ENCODE peak calls at places on chromosomes 11 and 22, in eight cellular contexts. One of them, this sample, is unnamed. For H3K9me3, the result is how much of the 10 kb centered on the place peaks cover.

GRCh38 chr22:19480173-19480568 is 451 bp downstream of the CDC45 start:
- DNase-seq in transverse colon: no peak
- DNase-seq in GM23248: no peak
- DNase-seq in body of pancreas: no peak
- DNase-seq in kidney: no peak
- DNase-seq in naive thymus-derived CD4-positive, alpha-beta T cell: no peak
- DNase-seq in mucosa of descending colon: no peak
- DNase-seq in A549: no peak
- DNase-seq in this sample: no peak

GRCh38 chr22:23369054-23369685 is 188.9 kb downstream of the BCR start:
- DNase-seq in A549: no peak
- DNase-seq in transverse colon: no peak
- DNase-seq in body of pancreas: no peak
- DNase-seq in naive thymus-derived CD4-positive, alpha-beta T cell: no peak
- DNase-seq in mucosa of descending colon: no peak
- DNase-seq in GM23248: no peak
- DNase-seq in kidney: no peak
- DNase-seq in this sample: no peak

GRCh38 chr11:9895016-9895415 is 231.1 kb downstream of the SWAP70 start:
- DNase-seq in mucosa of descending colon: no peak
- DNase-seq in A549: no peak
- DNase-seq in kidney: no peak
- DNase-seq in transverse colon: no peak
- DNase-seq in body of pancreas: no peak
- DNase-seq in GM23248: peak
- DNase-seq in naive thymus-derived CD4-positive, alpha-beta T cell: no peak
- DNase-seq in this sample: no peak

GRCh38 chr11:38538866-38539651 is 1941.0 kb upstream of the RAG2 start:
- DNase-seq in transverse colon: no peak
- DNase-seq in kidney: no peak
- DNase-seq in mucosa of descending colon: no peak
- DNase-seq in naive thymus-derived CD4-positive, alpha-beta T cell: no peak
- DNase-seq in body of pancreas: no peak
- DNase-seq in GM23248: no peak
- DNase-seq in A549: no peak
- DNase-seq in this sample: no peak

GRCh38 chr11:116459233-116459632 is 313.6 kb downstream of the BUD13 start:
- DNase-seq in A549: no peak
- DNase-seq in naive thymus-derived CD4-positive, alpha-beta T cell: no peak
- DNase-seq in GM23248: no peak
- DNase-seq in transverse colon: peak
- DNase-seq in kidney: no peak
- DNase-seq in body of pancreas: no peak
- DNase-seq in mucosa of descending colon: no peak
- DNase-seq in this sample: no peak

GRCh38 chr22:36619797-36620390 is 83.7 kb downstream of the CACNG2 start:
- DNase-seq in mucosa of descending colon: no peak
- DNase-seq in kidney: no peak
- DNase-seq in GM23248: no peak
- DNase-seq in transverse colon: no peak
- DNase-seq in A549: no peak
- DNase-seq in body of pancreas: no peak
- DNase-seq in naive thymus-derived CD4-positive, alpha-beta T cell: no peak
- DNase-seq in this sample: no peak

GRCh38 chr11:23723861-23724260 is 773.0 kb upstream of the LUZP2 start:
- DNase-seq in A549: no peak
- DNase-seq in naive thymus-derived CD4-positive, alpha-beta T cell: no peak
- DNase-seq in body of pancreas: no peak
- DNase-seq in transverse colon: no peak
- DNase-seq in kidney: no peak
- DNase-seq in GM23248: peak
- DNase-seq in mucosa of descending colon: no peak
- DNase-seq in this sample: no peak

GRCh38 chr11:113331436-113331835 is 17.1 kb downstream of the TTC12 start:
- DNase-seq in naive thymus-derived CD4-positive, alpha-beta T cell: no peak
- DNase-seq in kidney: no peak
- DNase-seq in transverse colon: no peak
- DNase-seq in body of pancreas: no peak
- DNase-seq in mucosa of descending colon: no peak
- DNase-seq in GM23248: no peak
- DNase-seq in A549: no peak
- DNase-seq in this sample: no peak

DNA sequence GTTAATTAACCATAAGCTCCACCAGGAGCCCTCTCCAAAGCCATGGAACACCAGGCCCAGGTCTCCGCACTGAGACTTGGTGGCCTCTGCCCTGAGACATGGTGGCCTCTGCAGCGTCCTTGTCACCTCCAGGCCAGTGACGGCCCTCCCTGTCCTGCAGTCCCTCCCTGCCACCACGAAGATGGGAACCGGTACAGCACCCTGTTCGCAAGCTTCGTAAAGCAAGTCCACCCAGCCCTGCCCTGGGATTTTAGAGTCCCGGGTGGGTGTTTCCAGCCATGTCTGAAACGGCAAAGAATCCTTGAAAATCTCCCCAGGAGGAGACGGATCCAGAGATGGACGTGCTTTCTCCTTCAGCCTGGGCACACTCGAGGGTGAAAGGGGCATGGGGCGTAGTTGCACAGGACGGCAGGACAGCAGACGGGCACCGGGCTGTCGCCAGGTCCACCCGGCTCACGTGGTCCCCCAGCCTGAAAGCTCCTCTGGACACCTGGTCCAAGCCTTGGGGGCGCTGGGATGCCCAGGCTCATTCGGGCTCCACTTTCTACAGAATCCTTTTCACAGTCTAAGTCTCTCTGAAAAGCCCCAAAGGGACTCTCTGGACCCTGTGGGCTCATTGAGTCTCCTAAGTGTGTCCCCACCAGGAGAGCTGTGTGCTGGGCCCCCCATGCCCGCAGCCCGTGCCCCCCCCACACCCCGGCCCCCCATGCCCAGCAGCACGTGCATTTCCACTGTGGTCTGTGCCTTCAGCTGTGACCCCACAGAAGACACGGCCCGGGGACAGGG is 456.2 kb downstream of the BRD1 start:
- DNase-seq in kidney: peak
- DNase-seq in mucosa of descending colon: no peak
- DNase-seq in transverse colon: no peak
- DNase-seq in A549: no peak
- DNase-seq in naive thymus-derived CD4-positive, alpha-beta T cell: no peak
- DNase-seq in GM23248: no peak
- DNase-seq in body of pancreas: peak
- DNase-seq in this sample: no peak
- H3K9me3 ChIP-seq in kidney: under half
- H3K9me3 ChIP-seq in mucosa of descending colon: under half
- H3K9me3 ChIP-seq in transverse colon: under half
- H3K9me3 ChIP-seq in A549: under half
- H3K9me3 ChIP-seq in naive thymus-derived CD4-positive, alpha-beta T cell: under half
- H3K9me3 ChIP-seq in GM23248: under half
- H3K9me3 ChIP-seq in body of pancreas: under half
- H3K9me3 ChIP-seq in this sample: under half

GRCh38 chr11:99568808-99569207 is 548.1 kb downstream of the CNTN5 start:
- DNase-seq in mucosa of descending colon: no peak
- DNase-seq in transverse colon: no peak
- DNase-seq in kidney: no peak
- DNase-seq in naive thymus-derived CD4-positive, alpha-beta T cell: no peak
- DNase-seq in GM23248: no peak
- DNase-seq in body of pancreas: no peak
- DNase-seq in A549: no peak
- DNase-seq in this sample: no peak
- H3K9me3 ChIP-seq in mucosa of descending colon: under half
- H3K9me3 ChIP-seq in transverse colon: under half
- H3K9me3 ChIP-seq in kidney: under half
- H3K9me3 ChIP-seq in naive thymus-derived CD4-positive, alpha-beta T cell: under half
- H3K9me3 ChIP-seq in GM23248: under half
- H3K9me3 ChIP-seq in body of pancreas: under half
- H3K9me3 ChIP-seq in A549: under half
- H3K9me3 ChIP-seq in this sample: under half

GRCh38 chr11:100031973-100032372 is 655.1 kb upstream of the ARHGAP42 start:
- DNase-seq in body of pancreas: no peak
- DNase-seq in transverse colon: no peak
- DNase-seq in naive thymus-derived CD4-positive, alpha-beta T cell: no peak
- DNase-seq in GM23248: no peak
- DNase-seq in A549: no peak
- DNase-seq in mucosa of descending colon: no peak
- DNase-seq in kidney: no peak
- DNase-seq in this sample: no peak
- H3K9me3 ChIP-seq in body of pancreas: under half
- H3K9me3 ChIP-seq in transverse colon: under half
- H3K9me3 ChIP-seq in naive thymus-derived CD4-positive, alpha-beta T cell: under half
- H3K9me3 ChIP-seq in GM23248: under half
- H3K9me3 ChIP-seq in A549: under half
- H3K9me3 ChIP-seq in mucosa of descending colon: under half
- H3K9me3 ChIP-seq in kidney: under half
- H3K9me3 ChIP-seq in this sample: under half

DNA sequence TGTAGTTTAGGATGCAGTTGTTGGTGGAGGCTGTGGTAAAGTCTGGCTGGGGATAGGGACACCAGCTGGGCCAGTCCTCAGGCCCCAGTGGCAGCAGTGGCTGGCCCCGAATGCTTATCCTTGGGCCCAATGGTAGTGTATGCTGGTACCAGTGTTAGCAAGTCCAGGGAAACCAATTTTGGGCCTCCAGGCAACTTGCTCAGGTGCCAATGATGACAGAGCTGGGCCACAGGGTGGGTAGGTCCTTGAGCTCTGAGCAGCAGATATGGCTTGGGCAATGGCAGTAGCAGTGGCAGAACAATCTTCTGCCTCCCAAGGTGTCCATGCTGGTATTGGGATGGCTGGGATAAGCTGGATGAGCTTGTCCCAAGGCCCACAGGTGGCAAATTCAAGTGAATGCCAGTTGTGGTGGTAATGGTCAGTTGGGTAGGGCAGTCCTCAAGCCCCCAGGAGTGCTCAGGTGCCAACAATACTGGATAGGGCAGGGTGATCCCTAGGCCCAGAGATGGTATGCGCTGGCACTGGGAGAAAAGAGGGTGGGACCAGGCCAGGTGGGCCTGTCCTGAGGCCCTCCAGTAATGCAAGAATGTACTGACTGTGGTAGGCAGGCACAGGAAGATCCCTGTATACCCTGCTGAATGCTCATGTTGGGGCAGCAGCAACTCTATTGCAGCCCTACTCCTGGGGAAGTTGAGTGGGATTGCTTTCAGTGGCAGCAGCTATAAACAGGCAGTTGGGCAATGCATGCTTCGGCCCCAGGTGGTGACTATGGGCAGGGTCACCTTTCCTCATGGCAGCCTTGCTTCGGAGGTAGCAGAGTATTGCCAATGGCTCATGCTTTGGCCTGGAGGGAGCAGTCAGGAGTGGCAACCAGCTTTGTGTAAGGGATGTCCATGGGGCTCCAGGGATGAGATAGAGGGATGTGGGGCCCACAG is 54.7 kb downstream of the KCNQ1OT1 start:
- DNase-seq in mucosa of descending colon: no peak
- DNase-seq in transverse colon: no peak
- DNase-seq in naive thymus-derived CD4-positive, alpha-beta T cell: no peak
- DNase-seq in A549: no peak
- DNase-seq in GM23248: no peak
- DNase-seq in kidney: no peak
- DNase-seq in body of pancreas: no peak
- DNase-seq in this sample: no peak
- H3K9me3 ChIP-seq in mucosa of descending colon: half or more
- H3K9me3 ChIP-seq in transverse colon: half or more
- H3K9me3 ChIP-seq in naive thymus-derived CD4-positive, alpha-beta T cell: half or more
- H3K9me3 ChIP-seq in A549: half or more
- H3K9me3 ChIP-seq in GM23248: under half
- H3K9me3 ChIP-seq in kidney: under half
- H3K9me3 ChIP-seq in body of pancreas: under half
- H3K9me3 ChIP-seq in this sample: under half

This sample was measured in T-helper 17 cell.